ENCODE peak calls at places on chromosomes 2 and 18, in seven cellular contexts. One of them, this sample, is unnamed.

GRCh38 chr18:64037812-64038414 is 68.0 kb downstream of the SERPINB8 start:
- DNase-seq in esophagus muscularis mucosa: no peak
- DNase-seq in H7: peak; percentile 71
- DNase-seq in ovary: no peak
- DNase-seq in stomach: no peak
- DNase-seq in endodermal cell: no peak
- DNase-seq in HCT116: peak; percentile 36
- DNase-seq in this sample: no peak

GRCh38 chr2:222424729-222425671 is 657 bp downstream of the SGPP2 start:
- DNase-seq in esophagus muscularis mucosa: peak; percentile 57
- DNase-seq in H7: peak; percentile 68
- DNase-seq in ovary: no peak
- DNase-seq in stomach: peak; percentile 46
- DNase-seq in endodermal cell: peak; percentile 69
- DNase-seq in HCT116: no peak
- DNase-seq in this sample: peak; percentile 69

GRCh38 chr2:188079176-188079575 is 212.5 kb upstream of the GULP1 start:
- DNase-seq in esophagus muscularis mucosa: no peak
- DNase-seq in H7: no peak
- DNase-seq in ovary: no peak
- DNase-seq in stomach: no peak
- DNase-seq in endodermal cell: no peak
- DNase-seq in HCT116: no peak
- DNase-seq in this sample: no peak

GRCh38 chr2:237876951-237877491 is 17.6 kb downstream of the RAMP1 start:
- DNase-seq in esophagus muscularis mucosa: no peak
- DNase-seq in H7: peak; percentile 47
- DNase-seq in ovary: no peak
- DNase-seq in stomach: no peak
- DNase-seq in endodermal cell: peak; percentile 36
- DNase-seq in HCT116: no peak
- DNase-seq in this sample: peak; percentile 50

GRCh38 chr2:38665854-38666577 is at the start of gene GALM:
- DNase-seq in esophagus muscularis mucosa: peak; percentile 92
- DNase-seq in H7: peak; percentile 88
- DNase-seq in ovary: peak; percentile 84
- DNase-seq in stomach: peak; percentile 82
- DNase-seq in endodermal cell: peak; percentile 96
- DNase-seq in HCT116: peak; percentile 92
- DNase-seq in this sample: peak; percentile 87

GRCh38 chr18:37430346-37431076 is 135.1 kb downstream of the CELF4 start:
- DNase-seq in esophagus muscularis mucosa: no peak
- DNase-seq in H7: peak; percentile 87
- DNase-seq in ovary: no peak
- DNase-seq in stomach: no peak
- DNase-seq in endodermal cell: peak; percentile 90
- DNase-seq in HCT116: no peak
- DNase-seq in this sample: no peak

GRCh38 chr2:147636888-147637270 is 207.9 kb upstream of the ACVR2A start:
- DNase-seq in esophagus muscularis mucosa: no peak
- DNase-seq in H7: no peak
- DNase-seq in ovary: no peak
- DNase-seq in stomach: no peak
- DNase-seq in endodermal cell: no peak
- DNase-seq in HCT116: no peak
- DNase-seq in this sample: no peak

GRCh38 chr2:126788113-126788512 is 110.6 kb upstream of the TEX51 start:
- DNase-seq in esophagus muscularis mucosa: no peak
- DNase-seq in H7: no peak
- DNase-seq in ovary: no peak
- DNase-seq in stomach: no peak
- DNase-seq in endodermal cell: no peak
- DNase-seq in HCT116: no peak
- DNase-seq in this sample: peak; percentile 25

GRCh38 chr2:49080681-49081080 is 73.6 kb downstream of the FSHR start:
- DNase-seq in esophagus muscularis mucosa: no peak
- DNase-seq in H7: peak; percentile 11
- DNase-seq in ovary: no peak
- DNase-seq in stomach: no peak
- DNase-seq in endodermal cell: peak; percentile 70
- DNase-seq in HCT116: no peak
- DNase-seq in this sample: no peak

GRCh38 chr2:67667054-67667908 is 270.1 kb downstream of the ETAA1 start:
- DNase-seq in esophagus muscularis mucosa: peak; percentile 68
- DNase-seq in H7: no peak
- DNase-seq in ovary: no peak
- DNase-seq in stomach: no peak
- DNase-seq in endodermal cell: no peak
- DNase-seq in HCT116: no peak
- DNase-seq in this sample: no peak

GRCh38 chr2:38572167-38572566 is 30.6 kb downstream of the HNRNPLL start:
- DNase-seq in esophagus muscularis mucosa: no peak
- DNase-seq in H7: no peak
- DNase-seq in ovary: peak; percentile 73
- DNase-seq in stomach: no peak
- DNase-seq in endodermal cell: no peak
- DNase-seq in HCT116: no peak
- DNase-seq in this sample: no peak

GRCh38 chr2:240557808-240558207 is at the start of gene ANKMY1:
- DNase-seq in esophagus muscularis mucosa: no peak
- DNase-seq in H7: peak; percentile 99
- DNase-seq in ovary: peak; percentile 41
- DNase-seq in stomach: peak; percentile 70
- DNase-seq in endodermal cell: peak; percentile 94
- DNase-seq in HCT116: no peak
- DNase-seq in this sample: peak; percentile 91

GRCh38 chr2:136121511-136121910 is 3.6 kb upstream of the CXCR4 start:
- DNase-seq in esophagus muscularis mucosa: no peak
- DNase-seq in H7: no peak
- DNase-seq in ovary: no peak
- DNase-seq in stomach: no peak
- DNase-seq in endodermal cell: no peak
- DNase-seq in HCT116: no peak
- DNase-seq in this sample: no peak

GRCh38 chr2:98598781-98599428 is 9.4 kb downstream of the COA5 start:
- DNase-seq in esophagus muscularis mucosa: no peak
- DNase-seq in H7: no peak
- DNase-seq in ovary: no peak
- DNase-seq in stomach: no peak
- DNase-seq in endodermal cell: no peak
- DNase-seq in HCT116: no peak
- DNase-seq in this sample: no peak

GRCh38 chr18:48940854-48941531 is 9.8 kb downstream of the SMAD7 start:
- DNase-seq in esophagus muscularis mucosa: no peak
- DNase-seq in H7: no peak
- DNase-seq in ovary: no peak
- DNase-seq in stomach: no peak
- DNase-seq in endodermal cell: no peak
- DNase-seq in HCT116: no peak
- DNase-seq in this sample: peak; percentile 71

GRCh38 chr2:164824865-164825264 is 16.8 kb downstream of the COBLL1 start:
- DNase-seq in esophagus muscularis mucosa: no peak
- DNase-seq in H7: no peak
- DNase-seq in ovary: no peak
- DNase-seq in stomach: no peak
- DNase-seq in endodermal cell: no peak
- DNase-seq in HCT116: no peak
- DNase-seq in this sample: no peak

GRCh38 chr18:76449110-76449453 is 46.0 kb downstream of the ZNF516 start:
- DNase-seq in esophagus muscularis mucosa: no peak
- DNase-seq in H7: no peak
- DNase-seq in ovary: peak; percentile 7
- DNase-seq in stomach: no peak
- DNase-seq in endodermal cell: peak; percentile 28
- DNase-seq in HCT116: no peak
- DNase-seq in this sample: peak; percentile 56

GRCh38 chr18:58671941-58672565 is 788 bp downstream of the MALT1 start:
- DNase-seq in esophagus muscularis mucosa: no peak
- DNase-seq in H7: no peak
- DNase-seq in ovary: no peak
- DNase-seq in stomach: peak; percentile 52
- DNase-seq in endodermal cell: no peak
- DNase-seq in HCT116: no peak
- DNase-seq in this sample: no peak

GRCh38 chr2:39119732-39120520 is 925 bp downstream of the SOS1 start:
- DNase-seq in esophagus muscularis mucosa: no peak
- DNase-seq in H7: peak; percentile 46
- DNase-seq in ovary: peak; percentile 51
- DNase-seq in stomach: peak; percentile 70
- DNase-seq in endodermal cell: peak; percentile 80
- DNase-seq in HCT116: no peak
- DNase-seq in this sample: peak; percentile 84

GRCh38 chr2:217215877-217216276 is 356.0 kb upstream of the TNP1 start:
- DNase-seq in esophagus muscularis mucosa: no peak
- DNase-seq in H7: no peak
- DNase-seq in ovary: no peak
- DNase-seq in stomach: no peak
- DNase-seq in endodermal cell: no peak
- DNase-seq in HCT116: no peak
- DNase-seq in this sample: no peak
- H3K36me3 ChIP-seq in esophagus muscularis mucosa: no peaks in the 10 kb centered on the region
- H3K36me3 ChIP-seq in H7: no peaks in the 10 kb centered on the region
- H3K36me3 ChIP-seq in ovary: no peaks in the 10 kb centered on the region
- H3K36me3 ChIP-seq in stomach: no peaks in the 10 kb centered on the region
- H3K36me3 ChIP-seq in endodermal cell: no peaks in the 10 kb centered on the region
- H3K36me3 ChIP-seq in HCT116: no peaks in the 10 kb centered on the region
- H3K36me3 ChIP-seq in this sample: no peaks in the 10 kb centered on the region

DNA sequence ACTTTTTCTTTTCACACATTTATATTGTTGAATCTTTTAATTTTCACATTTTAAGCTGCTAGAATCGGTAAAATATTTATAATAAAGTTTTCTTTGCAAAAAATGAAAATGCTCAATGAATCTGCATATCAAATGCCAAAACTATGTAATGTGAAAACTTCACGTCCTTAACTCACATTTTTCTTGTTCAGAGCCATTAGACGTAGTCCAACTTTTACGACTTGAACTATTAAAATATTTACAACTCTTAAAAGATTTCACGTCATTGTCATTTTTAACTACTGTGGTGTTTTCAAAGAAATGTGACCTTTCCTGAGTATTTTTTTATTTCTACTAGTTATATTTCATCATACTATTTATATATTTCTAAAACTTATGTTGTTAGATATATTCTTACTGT is 54.9 kb downstream of the MRPS9 start:
- DNase-seq in esophagus muscularis mucosa: no peak
- DNase-seq in H7: no peak
- DNase-seq in ovary: no peak
- DNase-seq in stomach: no peak
- DNase-seq in endodermal cell: no peak
- DNase-seq in HCT116: no peak
- DNase-seq in this sample: no peak
- H3K36me3 ChIP-seq in esophagus muscularis mucosa: peaks cover 11% of the 10 kb centered on the region
- H3K36me3 ChIP-seq in H7: peaks cover 3% of the 10 kb centered on the region
- H3K36me3 ChIP-seq in ovary: peaks cover 3% of the 10 kb centered on the region
- H3K36me3 ChIP-seq in stomach: peaks cover 11% of the 10 kb centered on the region
- H3K36me3 ChIP-seq in endodermal cell: peaks cover 51% of the 10 kb centered on the region
- H3K36me3 ChIP-seq in HCT116: peaks cover 6% of the 10 kb centered on the region
- H3K36me3 ChIP-seq in this sample: peaks cover 38% of the 10 kb centered on the region

GRCh38 chr2:69335291-69335690 is 51.7 kb downstream of the GFPT1 start:
- DNase-seq in esophagus muscularis mucosa: no peak
- DNase-seq in H7: no peak
- DNase-seq in ovary: no peak
- DNase-seq in stomach: no peak
- DNase-seq in endodermal cell: no peak
- DNase-seq in HCT116: no peak
- DNase-seq in this sample: no peak

GRCh38 chr2:69333352-69333751 is 53.7 kb downstream of the GFPT1 start:
- DNase-seq in esophagus muscularis mucosa: no peak
- DNase-seq in H7: no peak
- DNase-seq in ovary: no peak
- DNase-seq in stomach: no peak
- DNase-seq in endodermal cell: no peak
- DNase-seq in HCT116: no peak
- DNase-seq in this sample: no peak

GRCh38 chr2:69330781-69331180 is 56.2 kb downstream of the GFPT1 start:
- DNase-seq in esophagus muscularis mucosa: no peak
- DNase-seq in H7: no peak
- DNase-seq in ovary: no peak
- DNase-seq in stomach: no peak
- DNase-seq in endodermal cell: no peak
- DNase-seq in HCT116: no peak
- DNase-seq in this sample: no peak
- H3K36me3 ChIP-seq in esophagus muscularis mucosa: peaks cover 31% of the 10 kb centered on the region
- H3K36me3 ChIP-seq in H7: peaks cover 8% of the 10 kb centered on the region
- H3K36me3 ChIP-seq in ovary: no peaks in the 10 kb centered on the region
- H3K36me3 ChIP-seq in stomach: peaks cover 34% of the 10 kb centered on the region
- H3K36me3 ChIP-seq in endodermal cell: peaks cover 97% of the 10 kb centered on the region
- H3K36me3 ChIP-seq in HCT116: peaks cover 25% of the 10 kb centered on the region
- H3K36me3 ChIP-seq in this sample: peaks cover 82% of the 10 kb centered on the region

DNA sequence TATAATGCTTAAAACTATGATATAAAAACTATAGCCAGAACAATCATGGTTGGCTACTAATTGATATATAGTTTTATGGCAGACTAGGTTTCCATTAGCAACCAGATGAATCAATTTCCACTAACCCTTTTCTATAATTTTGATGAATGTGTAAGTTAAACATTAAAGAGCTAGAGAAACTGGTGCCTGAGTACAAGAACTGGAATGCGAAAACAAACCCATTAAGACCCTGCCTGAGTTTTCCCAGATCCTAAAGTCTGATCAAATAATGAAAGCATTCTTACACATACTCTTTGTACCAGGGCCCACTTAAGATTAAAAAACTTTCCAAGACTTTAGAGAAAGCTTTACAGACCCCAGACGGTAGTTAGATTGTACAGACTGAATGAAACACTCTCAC is 21.3 kb downstream of the MRPL19 start:
- DNase-seq in esophagus muscularis mucosa: no peak
- DNase-seq in H7: no peak
- DNase-seq in ovary: no peak
- DNase-seq in stomach: no peak
- DNase-seq in endodermal cell: no peak
- DNase-seq in HCT116: no peak
- DNase-seq in this sample: no peak
- H3K36me3 ChIP-seq in esophagus muscularis mucosa: peaks cover 8% of the 10 kb centered on the region
- H3K36me3 ChIP-seq in H7: no peaks in the 10 kb centered on the region
- H3K36me3 ChIP-seq in ovary: no peaks in the 10 kb centered on the region
- H3K36me3 ChIP-seq in stomach: no peaks in the 10 kb centered on the region
- H3K36me3 ChIP-seq in endodermal cell: peaks cover 56% of the 10 kb centered on the region
- H3K36me3 ChIP-seq in HCT116: peaks cover 17% of the 10 kb centered on the region
- H3K36me3 ChIP-seq in this sample: peaks cover 37% of the 10 kb centered on the region

DNA sequence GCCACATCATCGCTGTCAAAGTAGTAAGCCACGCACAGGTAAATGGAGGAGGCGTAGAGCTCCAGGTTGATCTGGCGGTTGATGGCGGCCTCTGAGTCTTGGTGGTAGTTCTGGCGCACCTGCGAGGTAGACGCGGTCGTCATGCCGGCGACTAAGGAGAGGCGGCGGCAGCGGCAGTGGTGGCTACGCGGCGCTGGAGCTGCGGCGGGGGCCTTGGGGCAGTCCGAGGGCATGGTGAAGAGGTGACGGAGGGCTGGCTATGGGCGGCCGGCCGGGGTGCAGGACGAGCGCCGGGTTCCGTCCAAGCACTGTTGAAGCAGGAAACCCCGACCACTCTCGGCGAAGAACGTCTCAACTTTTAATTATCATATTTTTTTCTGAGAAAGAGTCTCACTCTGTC is 12.7 kb upstream of the ZNF513 start:
- DNase-seq in esophagus muscularis mucosa: no peak
- DNase-seq in H7: no peak
- DNase-seq in ovary: no peak
- DNase-seq in stomach: no peak
- DNase-seq in endodermal cell: no peak
- DNase-seq in HCT116: no peak
- DNase-seq in this sample: no peak
- H3K36me3 ChIP-seq in esophagus muscularis mucosa: peaks cover 7% of the 10 kb centered on the region
- H3K36me3 ChIP-seq in H7: no peaks in the 10 kb centered on the region
- H3K36me3 ChIP-seq in ovary: no peaks in the 10 kb centered on the region
- H3K36me3 ChIP-seq in stomach: peaks cover 3% of the 10 kb centered on the region
- H3K36me3 ChIP-seq in endodermal cell: peaks cover 20% of the 10 kb centered on the region
- H3K36me3 ChIP-seq in HCT116: peaks cover 7% of the 10 kb centered on the region
- H3K36me3 ChIP-seq in this sample: peaks cover 4% of the 10 kb centered on the region